ENCODE peak calls at places on chromosomes 2 and 18, in four cellular contexts. One of them, this sample, is unnamed.

GRCh38 chr2:68188831-68189230 is 31.1 kb downstream of the PNO1 start:
- DNase-seq in ACHN: peak
- DNase-seq in activated gamma-delta T cell: no peak
- DNase-seq in anterior cingulate cortex: no peak
- DNase-seq in this sample: no peak

GRCh38 chr2:172083725-172084483 is 1.4 kb upstream of the DLX1 start:
- DNase-seq in ACHN: peak
- DNase-seq in activated gamma-delta T cell: no peak
- DNase-seq in anterior cingulate cortex: no peak
- DNase-seq in this sample: no peak

GRCh38 chr18:60060578-60060977 is 160.8 kb downstream of the PMAIP1 start:
- DNase-seq in anterior cingulate cortex: no peak
- DNase-seq in activated gamma-delta T cell: no peak
- DNase-seq in ACHN: peak
- DNase-seq in this sample: no peak

GRCh38 chr2:54473876-54474275 is 17.7 kb downstream of the SPTBN1 start:
- DNase-seq in activated gamma-delta T cell: no peak
- DNase-seq in ACHN: no peak
- DNase-seq in anterior cingulate cortex: no peak
- DNase-seq in this sample: no peak

GRCh38 chr2:73776869-73777519 is 2.9 kb downstream of the DUSP11 start:
- DNase-seq in ACHN: no peak
- DNase-seq in activated gamma-delta T cell: no peak
- DNase-seq in anterior cingulate cortex: no peak
- DNase-seq in this sample: no peak

GRCh38 chr2:88575630-88576029 is 51.6 kb downstream of the EIF2AK3 start:
- DNase-seq in anterior cingulate cortex: no peak
- DNase-seq in ACHN: no peak
- DNase-seq in activated gamma-delta T cell: no peak
- DNase-seq in this sample: no peak

GRCh38 chr2:191539068-191539467 is 138.9 kb upstream of the NABP1 start:
- DNase-seq in ACHN: peak
- DNase-seq in anterior cingulate cortex: no peak
- DNase-seq in activated gamma-delta T cell: no peak
- DNase-seq in this sample: no peak

GRCh38 chr2:233832869-233833812 is 21.2 kb downstream of the HJURP start:
- DNase-seq in activated gamma-delta T cell: no peak
- DNase-seq in anterior cingulate cortex: no peak
- DNase-seq in ACHN: peak
- DNase-seq in this sample: no peak

GRCh38 chr18:7196421-7196820 is 34.5 kb upstream of the LRRC30 start:
- DNase-seq in anterior cingulate cortex: no peak
- DNase-seq in ACHN: no peak
- DNase-seq in activated gamma-delta T cell: no peak
- DNase-seq in this sample: no peak

GRCh38 chr2:88724643-88725332 is 33.3 kb downstream of the RPIA start:
- DNase-seq in ACHN: no peak
- DNase-seq in anterior cingulate cortex: no peak
- DNase-seq in activated gamma-delta T cell: no peak
- DNase-seq in this sample: no peak

GRCh38 chr2:219727771-219728429 is 100.5 kb downstream of the SLC4A3 start:
- DNase-seq in ACHN: no peak
- DNase-seq in anterior cingulate cortex: no peak
- DNase-seq in activated gamma-delta T cell: no peak
- DNase-seq in this sample: no peak

GRCh38 chr18:14746897-14747296 is 1.1 kb upstream of the ANKRD30B start:
- DNase-seq in ACHN: no peak
- DNase-seq in activated gamma-delta T cell: no peak
- DNase-seq in anterior cingulate cortex: no peak
- DNase-seq in this sample: no peak

GRCh38 chr18:7577706-7578105 is 10.6 kb downstream of the PTPRM start:
- DNase-seq in activated gamma-delta T cell: no peak
- DNase-seq in anterior cingulate cortex: no peak
- DNase-seq in ACHN: no peak
- DNase-seq in this sample: no peak

GRCh38 chr2:135942936-135943688 is 42.3 kb downstream of the DARS1 start:
- DNase-seq in ACHN: no peak
- DNase-seq in activated gamma-delta T cell: no peak
- DNase-seq in anterior cingulate cortex: no peak
- DNase-seq in this sample: no peak

GRCh38 chr2:9757430-9758287 is 85.6 kb upstream of the TAF1B start:
- DNase-seq in ACHN: no peak
- DNase-seq in anterior cingulate cortex: peak
- DNase-seq in activated gamma-delta T cell: no peak
- DNase-seq in this sample: no peak

GRCh38 chr2:153808675-153809074 is 63.0 kb upstream of the GALNT13 start:
- DNase-seq in anterior cingulate cortex: no peak
- DNase-seq in ACHN: no peak
- DNase-seq in activated gamma-delta T cell: no peak
- DNase-seq in this sample: no peak

This sample was measured in amygdala.